ENCODE peak calls at places on chromosome 10, in five cellular contexts. One of them, this sample, is unnamed.

GRCh38 chr10:132291826-132292225 is 15.9 kb downstream of the STK32C start:
- DNase-seq in MCF 10A: no peak
- DNase-seq in body of pancreas: no peak
- DNase-seq in fibroblast of pulmonary artery: no peak
- DNase-seq in nephron progenitor cell: no peak
- DNase-seq in this sample: no peak

GRCh38 chr10:49613160-49613881 is 516 bp upstream of the CHAT start:
- DNase-seq in body of pancreas: no peak
- DNase-seq in nephron progenitor cell: peak; percentile 16
- DNase-seq in MCF 10A: no peak
- DNase-seq in fibroblast of pulmonary artery: no peak
- DNase-seq in this sample: no peak

GRCh38 chr10:114684085-114684821 is 26.2 kb upstream of the ABLIM1 start:
- DNase-seq in body of pancreas: peak; percentile 38
- DNase-seq in MCF 10A: peak; percentile 74
- DNase-seq in fibroblast of pulmonary artery: peak; percentile 68
- DNase-seq in nephron progenitor cell: no peak
- DNase-seq in this sample: no peak

GRCh38 chr10:51706225-51706624 is 6.8 kb upstream of the CSTF2T start:
- DNase-seq in body of pancreas: peak; percentile 82
- DNase-seq in MCF 10A: peak; percentile 17
- DNase-seq in nephron progenitor cell: no peak
- DNase-seq in fibroblast of pulmonary artery: peak; percentile 92
- DNase-seq in this sample: no peak

GRCh38 chr10:124911124-124912051 is 30.5 kb upstream of the ZRANB1 start:
- DNase-seq in MCF 10A: no peak
- DNase-seq in nephron progenitor cell: no peak
- DNase-seq in body of pancreas: no peak
- DNase-seq in fibroblast of pulmonary artery: peak; percentile 66
- DNase-seq in this sample: no peak

GRCh38 chr10:62710182-62710581 is 94.3 kb upstream of the ADO start:
- DNase-seq in body of pancreas: no peak
- DNase-seq in fibroblast of pulmonary artery: no peak
- DNase-seq in MCF 10A: no peak
- DNase-seq in nephron progenitor cell: no peak
- DNase-seq in this sample: no peak

GRCh38 chr10:6228647-6229046 is 25.9 kb downstream of the PFKFB3 start:
- DNase-seq in body of pancreas: no peak
- DNase-seq in fibroblast of pulmonary artery: no peak
- DNase-seq in nephron progenitor cell: no peak
- DNase-seq in MCF 10A: no peak
- DNase-seq in this sample: no peak

GRCh38 chr10:124508070-124508667 is 46.5 kb downstream of the LHPP start:
- DNase-seq in body of pancreas: no peak
- DNase-seq in fibroblast of pulmonary artery: no peak
- DNase-seq in nephron progenitor cell: no peak
- DNase-seq in MCF 10A: no peak
- DNase-seq in this sample: no peak

GRCh38 chr10:132746801-132747625 is 38.9 kb downstream of the NKX6-2 start:
- DNase-seq in nephron progenitor cell: peak; percentile 56
- DNase-seq in fibroblast of pulmonary artery: no peak
- DNase-seq in MCF 10A: no peak
- DNase-seq in body of pancreas: no peak
- DNase-seq in this sample: no peak

GRCh38 chr10:34507217-34507616 is 307.9 kb downstream of the PARD3 start:
- DNase-seq in MCF 10A: no peak
- DNase-seq in body of pancreas: no peak
- DNase-seq in nephron progenitor cell: no peak
- DNase-seq in fibroblast of pulmonary artery: no peak
- DNase-seq in this sample: no peak

GRCh38 chr10:44258019-44258418 is 126.9 kb downstream of the CXCL12 start:
- DNase-seq in MCF 10A: no peak
- DNase-seq in fibroblast of pulmonary artery: no peak
- DNase-seq in nephron progenitor cell: no peak
- DNase-seq in body of pancreas: no peak
- DNase-seq in this sample: no peak

GRCh38 chr10:34446046-34446445 is 369.1 kb downstream of the PARD3 start:
- DNase-seq in fibroblast of pulmonary artery: peak; percentile 46
- DNase-seq in MCF 10A: no peak
- DNase-seq in body of pancreas: no peak
- DNase-seq in nephron progenitor cell: no peak
- DNase-seq in this sample: no peak

GRCh38 chr10:124741281-124741921 is 2.8 kb downstream of the FAM53B start:
- DNase-seq in fibroblast of pulmonary artery: peak; percentile 83
- DNase-seq in nephron progenitor cell: peak; percentile 85
- DNase-seq in MCF 10A: peak; percentile 86
- DNase-seq in body of pancreas: peak; percentile 80
- DNase-seq in this sample: peak; percentile 60

GRCh38 chr10:79066460-79067240 is 2.1 kb upstream of the ZMIZ1 start:
- DNase-seq in body of pancreas: no peak
- DNase-seq in MCF 10A: peak; percentile 34
- DNase-seq in nephron progenitor cell: no peak
- DNase-seq in fibroblast of pulmonary artery: peak; percentile 24
- DNase-seq in this sample: no peak

GRCh38 chr10:1420663-1421362 is 316.5 kb downstream of the ADARB2 start:
- DNase-seq in fibroblast of pulmonary artery: no peak
- DNase-seq in nephron progenitor cell: peak; percentile 87
- DNase-seq in body of pancreas: peak; percentile 74
- DNase-seq in MCF 10A: peak; percentile 69
- DNase-seq in this sample: peak; percentile 75

GRCh38 chr10:3077940-3078630 is 10.7 kb downstream of the PFKP start:
- DNase-seq in fibroblast of pulmonary artery: no peak
- DNase-seq in nephron progenitor cell: no peak
- DNase-seq in MCF 10A: no peak
- DNase-seq in body of pancreas: no peak
- DNase-seq in this sample: no peak

GRCh38 chr10:91479583-91479982 is 69.4 kb downstream of the HECTD2 start:
- DNase-seq in fibroblast of pulmonary artery: no peak
- DNase-seq in body of pancreas: no peak
- DNase-seq in MCF 10A: no peak
- DNase-seq in nephron progenitor cell: no peak
- DNase-seq in this sample: no peak

GRCh38 chr10:1183033-1183396 is 126.8 kb downstream of the WDR37 start:
- DNase-seq in nephron progenitor cell: no peak
- DNase-seq in body of pancreas: no peak
- DNase-seq in MCF 10A: no peak
- DNase-seq in fibroblast of pulmonary artery: no peak
- DNase-seq in this sample: no peak

GRCh38 chr10:29479081-29479917 is 155.5 kb downstream of the SVIL start:
- DNase-seq in fibroblast of pulmonary artery: no peak
- DNase-seq in body of pancreas: no peak
- DNase-seq in MCF 10A: peak; percentile 52
- DNase-seq in nephron progenitor cell: no peak
- DNase-seq in this sample: no peak

GRCh38 chr10:101778151-101778780 is 2.4 kb upstream of the FGF8 start:
- DNase-seq in nephron progenitor cell: no peak
- DNase-seq in body of pancreas: no peak
- DNase-seq in MCF 10A: no peak
- DNase-seq in fibroblast of pulmonary artery: no peak
- DNase-seq in this sample: no peak

GRCh38 chr10:46048152-46048551 is 2.1 kb upstream of the MSMB start:
- DNase-seq in nephron progenitor cell: no peak
- DNase-seq in fibroblast of pulmonary artery: no peak
- DNase-seq in MCF 10A: no peak
- DNase-seq in body of pancreas: no peak
- DNase-seq in this sample: no peak

GRCh38 chr10:5364916-5365434 is at the start of gene UCN3:
- DNase-seq in nephron progenitor cell: no peak
- DNase-seq in body of pancreas: no peak
- DNase-seq in fibroblast of pulmonary artery: no peak
- DNase-seq in MCF 10A: no peak
- DNase-seq in this sample: no peak

GRCh38 chr10:113644185-113645120 is 19.4 kb downstream of the NRAP start:
- DNase-seq in MCF 10A: peak; percentile 11
- DNase-seq in fibroblast of pulmonary artery: peak; percentile 21
- DNase-seq in nephron progenitor cell: no peak
- DNase-seq in body of pancreas: no peak
- DNase-seq in this sample: no peak

GRCh38 chr10:49594594-49594993 is 15.5 kb upstream of the SLC18A3 start:
- DNase-seq in body of pancreas: peak; percentile 43
- DNase-seq in MCF 10A: peak; percentile 76
- DNase-seq in nephron progenitor cell: peak; percentile 66
- DNase-seq in fibroblast of pulmonary artery: peak; percentile 84
- DNase-seq in this sample: no peak

GRCh38 chr10:26031300-26031699 is 97.3 kb downstream of the MYO3A start:
- DNase-seq in body of pancreas: no peak
- DNase-seq in MCF 10A: no peak
- DNase-seq in nephron progenitor cell: no peak
- DNase-seq in fibroblast of pulmonary artery: no peak
- DNase-seq in this sample: no peak

GRCh38 chr10:49328401-49329185 is 29.6 kb downstream of the C10orf71 start:
- DNase-seq in body of pancreas: no peak
- DNase-seq in fibroblast of pulmonary artery: no peak
- DNase-seq in nephron progenitor cell: no peak
- DNase-seq in MCF 10A: no peak
- DNase-seq in this sample: no peak

GRCh38 chr10:71719464-71720303 is at the start of gene C10orf105:
- DNase-seq in MCF 10A: no peak
- DNase-seq in body of pancreas: no peak
- DNase-seq in nephron progenitor cell: peak; percentile 42
- DNase-seq in fibroblast of pulmonary artery: no peak
- DNase-seq in this sample: no peak

GRCh38 chr10:97686301-97686961 is 610 bp downstream of the AVPI1 start:
- DNase-seq in fibroblast of pulmonary artery: peak; percentile 14
- DNase-seq in MCF 10A: no peak
- DNase-seq in nephron progenitor cell: no peak
- DNase-seq in body of pancreas: no peak
- DNase-seq in this sample: no peak

GRCh38 chr10:97684866-97685394 is 2.1 kb downstream of the AVPI1 start:
- DNase-seq in MCF 10A: no peak
- DNase-seq in nephron progenitor cell: no peak
- DNase-seq in fibroblast of pulmonary artery: peak; percentile 20
- DNase-seq in body of pancreas: no peak
- DNase-seq in this sample: no peak

GRCh38 chr10:97686962-97687784 is at the start of gene AVPI1:
- DNase-seq in fibroblast of pulmonary artery: peak; percentile 98
- DNase-seq in body of pancreas: peak; percentile 97
- DNase-seq in MCF 10A: peak; percentile 99
- DNase-seq in nephron progenitor cell: peak; percentile 98
- DNase-seq in this sample: peak; percentile 97

GRCh38 chr10:97683556-97684357 is 3.3 kb downstream of the AVPI1 start:
- DNase-seq in MCF 10A: peak; percentile 60
- DNase-seq in body of pancreas: peak; percentile 36
- DNase-seq in nephron progenitor cell: no peak
- DNase-seq in fibroblast of pulmonary artery: peak; percentile 34
- DNase-seq in this sample: no peak

GRCh38 chr10:97685395-97685958 is 1.6 kb downstream of the AVPI1 start:
- DNase-seq in fibroblast of pulmonary artery: peak; percentile 36
- DNase-seq in body of pancreas: no peak
- DNase-seq in MCF 10A: peak; percentile 72
- DNase-seq in nephron progenitor cell: no peak
- DNase-seq in this sample: no peak
- TF ChIP-seq CTCF in fibroblast of pulmonary artery: peak; percentile 42
- TF ChIP-seq CTCF in body of pancreas: peak; percentile 4
- TF ChIP-seq CTCF in MCF 10A: peak; percentile 35
- TF ChIP-seq CTCF in nephron progenitor cell: peak; percentile 31
- TF ChIP-seq CTCF in this sample: peak; percentile 52

DNA sequence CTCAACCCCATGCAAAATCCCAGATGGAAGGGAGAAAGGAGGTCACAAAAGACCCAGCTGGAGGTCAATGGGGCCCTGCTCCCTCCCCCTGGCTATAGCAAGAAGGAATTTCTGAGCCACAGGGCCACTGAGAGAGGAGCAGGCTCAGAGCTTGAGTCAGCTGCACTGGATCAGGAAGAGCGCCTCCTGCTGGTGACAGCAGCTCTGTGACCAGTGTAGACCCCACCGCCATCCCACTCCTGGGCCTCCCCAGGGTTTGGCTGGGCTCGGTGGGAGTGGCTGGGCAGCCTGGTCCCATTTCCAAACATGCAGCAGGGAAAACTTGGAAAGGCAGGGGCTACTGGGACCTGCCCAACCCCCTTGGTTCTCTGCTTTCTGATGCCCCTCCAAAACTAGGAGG is 31.5 kb upstream of the PRLHR start:
- DNase-seq in nephron progenitor cell: no peak
- DNase-seq in fibroblast of pulmonary artery: no peak
- DNase-seq in body of pancreas: no peak
- DNase-seq in MCF 10A: no peak
- DNase-seq in this sample: no peak
- TF ChIP-seq CTCF in nephron progenitor cell: no peak
- TF ChIP-seq CTCF in fibroblast of pulmonary artery: peak; percentile 9
- TF ChIP-seq CTCF in body of pancreas: no peak
- TF ChIP-seq CTCF in MCF 10A: peak; percentile 36
- TF ChIP-seq CTCF in this sample: peak; percentile 17

GRCh38 chr10:87691515-87692070 is 31.9 kb downstream of the PAPSS2 start:
- DNase-seq in nephron progenitor cell: no peak
- DNase-seq in MCF 10A: peak; percentile 42
- DNase-seq in fibroblast of pulmonary artery: no peak
- DNase-seq in body of pancreas: no peak
- DNase-seq in this sample: no peak
- TF ChIP-seq CTCF in nephron progenitor cell: no peak
- TF ChIP-seq CTCF in MCF 10A: no peak
- TF ChIP-seq CTCF in fibroblast of pulmonary artery: no peak
- TF ChIP-seq CTCF in body of pancreas: no peak
- TF ChIP-seq CTCF in this sample: no peak

DNA sequence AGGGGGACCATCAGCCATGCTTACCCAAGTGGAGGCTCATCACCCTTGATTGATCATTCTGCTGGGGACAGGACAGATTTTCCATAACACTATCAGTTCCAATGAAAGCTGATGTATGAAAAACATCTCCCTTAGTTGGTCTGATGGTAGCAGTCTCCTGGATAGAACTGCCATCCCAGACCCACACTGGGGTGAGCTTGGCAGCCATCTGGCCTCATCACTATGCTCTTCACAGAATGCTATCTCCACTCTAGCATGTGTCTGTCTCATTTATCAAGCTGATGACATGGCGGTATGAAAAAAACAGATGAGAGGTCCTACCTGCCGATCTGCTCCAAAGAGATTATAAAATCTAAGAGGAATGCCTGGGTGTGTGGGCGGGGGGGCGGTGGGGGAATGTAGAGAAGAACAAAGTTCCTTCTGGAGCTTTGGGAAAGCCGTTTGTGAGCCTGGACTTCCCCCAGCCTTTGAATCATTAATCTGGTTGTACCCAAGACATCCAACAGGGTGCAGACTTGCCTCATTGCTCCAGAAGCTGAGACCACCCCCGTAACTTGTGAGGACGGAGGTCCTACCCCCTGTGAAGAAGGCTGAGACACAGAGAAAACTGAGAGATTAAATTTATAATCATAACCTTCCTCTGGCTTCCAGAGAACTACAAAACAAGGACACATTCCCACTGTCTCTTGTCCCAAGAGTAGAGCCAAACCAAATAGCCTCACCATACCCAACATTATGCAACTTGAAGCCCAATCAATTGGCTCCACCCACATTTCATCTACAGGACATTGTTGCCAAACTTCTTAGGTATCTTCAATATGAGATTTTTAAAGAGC is 340.9 kb downstream of the KCNMA1 start:
- DNase-seq in nephron progenitor cell: no peak
- DNase-seq in fibroblast of pulmonary artery: no peak
- DNase-seq in body of pancreas: no peak
- DNase-seq in MCF 10A: no peak
- DNase-seq in this sample: no peak
- TF ChIP-seq CTCF in nephron progenitor cell: no peak
- TF ChIP-seq CTCF in fibroblast of pulmonary artery: no peak
- TF ChIP-seq CTCF in body of pancreas: no peak
- TF ChIP-seq CTCF in MCF 10A: no peak
- TF ChIP-seq CTCF in this sample: peak; percentile 28

GRCh38 chr10:84541289-84541637 is 212.9 kb downstream of the CCSER2 start:
- DNase-seq in nephron progenitor cell: no peak
- DNase-seq in fibroblast of pulmonary artery: no peak
- DNase-seq in MCF 10A: no peak
- DNase-seq in body of pancreas: no peak
- DNase-seq in this sample: no peak
- TF ChIP-seq CTCF in nephron progenitor cell: no peak
- TF ChIP-seq CTCF in fibroblast of pulmonary artery: no peak
- TF ChIP-seq CTCF in MCF 10A: peak; percentile 7
- TF ChIP-seq CTCF in body of pancreas: no peak
- TF ChIP-seq CTCF in this sample: peak; percentile 27

This sample was measured in progenitor cell of endocrine pancreas.